ENCODE peak calls at places on chromosomes 3 and 15, in six cellular contexts. One of them, this sample, is unnamed.

GRCh38 chr3:30768703-30769550 is 125.5 kb downstream of the GADL1 start:
- DNase-seq in SK-N-SH: peak; percentile 49
- DNase-seq in K562: peak; percentile 34
- DNase-seq in endothelial cell of umbilical vein: peak; percentile 70
- DNase-seq in HCT116: peak; percentile 51
- DNase-seq in H1: peak; percentile 85
- DNase-seq in this sample: no peak

GRCh38 chr3:25338158-25338725 is 89.8 kb upstream of the RARB start:
- DNase-seq in SK-N-SH: peak; percentile 46
- DNase-seq in K562: no peak
- DNase-seq in endothelial cell of umbilical vein: no peak
- DNase-seq in HCT116: no peak
- DNase-seq in H1: no peak
- DNase-seq in this sample: no peak

GRCh38 chr3:177889158-177889557 is 647.1 kb upstream of the KCNMB2 start:
- DNase-seq in SK-N-SH: no peak
- DNase-seq in K562: no peak
- DNase-seq in endothelial cell of umbilical vein: no peak
- DNase-seq in HCT116: no peak
- DNase-seq in H1: no peak
- DNase-seq in this sample: no peak

GRCh38 chr3:38000965-38001455 is 10.4 kb downstream of the VILL start:
- DNase-seq in SK-N-SH: no peak
- DNase-seq in K562: no peak
- DNase-seq in endothelial cell of umbilical vein: no peak
- DNase-seq in HCT116: no peak
- DNase-seq in H1: no peak
- DNase-seq in this sample: no peak

GRCh38 chr3:37510749-37511148 is 336.4 kb upstream of the LRRFIP2 start:
- DNase-seq in SK-N-SH: no peak
- DNase-seq in K562: no peak
- DNase-seq in endothelial cell of umbilical vein: no peak
- DNase-seq in HCT116: no peak
- DNase-seq in H1: no peak
- DNase-seq in this sample: no peak

GRCh38 chr15:92693922-92694331 is 38.4 kb upstream of the FAM174B start:
- DNase-seq in SK-N-SH: peak; percentile 55
- DNase-seq in K562: peak; percentile 63
- DNase-seq in endothelial cell of umbilical vein: peak; percentile 69
- DNase-seq in HCT116: peak; percentile 34
- DNase-seq in H1: peak; percentile 80
- DNase-seq in this sample: no peak

GRCh38 chr15:72398189-72398588 is at the start of gene TMEM202:
- DNase-seq in SK-N-SH: no peak
- DNase-seq in K562: no peak
- DNase-seq in endothelial cell of umbilical vein: no peak
- DNase-seq in HCT116: no peak
- DNase-seq in H1: no peak
- DNase-seq in this sample: no peak

GRCh38 chr3:158711886-158712285 is 20.4 kb downstream of the RARRES1 start:
- DNase-seq in SK-N-SH: no peak
- DNase-seq in K562: no peak
- DNase-seq in endothelial cell of umbilical vein: peak; percentile 58
- DNase-seq in HCT116: no peak
- DNase-seq in H1: no peak
- DNase-seq in this sample: no peak

GRCh38 chr3:139934557-139935070 is 371 bp upstream of the CLSTN2 start:
- DNase-seq in SK-N-SH: peak; percentile 89
- DNase-seq in K562: no peak
- DNase-seq in endothelial cell of umbilical vein: no peak
- DNase-seq in HCT116: no peak
- DNase-seq in H1: peak; percentile 87
- DNase-seq in this sample: no peak

GRCh38 chr3:24400015-24400414 is 94.6 kb downstream of the THRB start:
- DNase-seq in SK-N-SH: no peak
- DNase-seq in K562: no peak
- DNase-seq in endothelial cell of umbilical vein: no peak
- DNase-seq in HCT116: no peak
- DNase-seq in H1: no peak
- DNase-seq in this sample: no peak

GRCh38 chr15:73822998-73823397 is 50.4 kb upstream of the TBC1D21 start:
- DNase-seq in SK-N-SH: no peak
- DNase-seq in K562: no peak
- DNase-seq in endothelial cell of umbilical vein: peak; percentile 10
- DNase-seq in HCT116: no peak
- DNase-seq in H1: no peak
- DNase-seq in this sample: no peak

GRCh38 chr3:184003187-184003967 is 14.3 kb downstream of the ABCC5 start:
- DNase-seq in SK-N-SH: no peak
- DNase-seq in K562: no peak
- DNase-seq in endothelial cell of umbilical vein: peak; percentile 66
- DNase-seq in HCT116: no peak
- DNase-seq in H1: no peak
- DNase-seq in this sample: no peak

GRCh38 chr3:170835346-170835745 is 34.6 kb downstream of the RPL22L1 start:
- DNase-seq in SK-N-SH: peak; percentile 61
- DNase-seq in K562: no peak
- DNase-seq in endothelial cell of umbilical vein: no peak
- DNase-seq in HCT116: no peak
- DNase-seq in H1: no peak
- DNase-seq in this sample: no peak

GRCh38 chr3:197478746-197479668 is 76.8 kb downstream of the BDH1 start:
- DNase-seq in SK-N-SH: no peak
- DNase-seq in K562: no peak
- DNase-seq in endothelial cell of umbilical vein: no peak
- DNase-seq in HCT116: no peak
- DNase-seq in H1: no peak
- DNase-seq in this sample: no peak

GRCh38 chr15:44370830-44371229 is 56.6 kb upstream of the CTDSPL2 start:
- DNase-seq in SK-N-SH: no peak
- DNase-seq in K562: no peak
- DNase-seq in endothelial cell of umbilical vein: no peak
- DNase-seq in HCT116: no peak
- DNase-seq in H1: no peak
- DNase-seq in this sample: peak; percentile 3

GRCh38 chr3:42451116-42451515 is 40.7 kb upstream of the LYZL4 start:
- DNase-seq in SK-N-SH: no peak
- DNase-seq in K562: no peak
- DNase-seq in endothelial cell of umbilical vein: no peak
- DNase-seq in HCT116: no peak
- DNase-seq in H1: no peak
- DNase-seq in this sample: no peak

GRCh38 chr3:104763007-104763406 is 603.7 kb upstream of the ALCAM start:
- DNase-seq in SK-N-SH: no peak
- DNase-seq in K562: no peak
- DNase-seq in endothelial cell of umbilical vein: peak; percentile 61
- DNase-seq in HCT116: no peak
- DNase-seq in H1: no peak
- DNase-seq in this sample: no peak

GRCh38 chr3:154758109-154758868 is 321.8 kb upstream of the MME start:
- DNase-seq in SK-N-SH: peak; percentile 19
- DNase-seq in K562: no peak
- DNase-seq in endothelial cell of umbilical vein: peak; percentile 11
- DNase-seq in HCT116: no peak
- DNase-seq in H1: no peak
- DNase-seq in this sample: no peak

GRCh38 chr3:185685231-185686035 is 99.3 kb downstream of the SENP2 start:
- DNase-seq in SK-N-SH: no peak
- DNase-seq in K562: no peak
- DNase-seq in endothelial cell of umbilical vein: no peak
- DNase-seq in HCT116: no peak
- DNase-seq in H1: no peak
- DNase-seq in this sample: no peak

GRCh38 chr3:37862712-37863551 is 1.3 kb downstream of the CTDSPL start:
- DNase-seq in SK-N-SH: no peak
- DNase-seq in K562: no peak
- DNase-seq in endothelial cell of umbilical vein: peak; percentile 46
- DNase-seq in HCT116: no peak
- DNase-seq in H1: peak; percentile 49
- DNase-seq in this sample: no peak

GRCh38 chr3:196323016-196323415 is 5.0 kb upstream of the DYNLT2B start:
- DNase-seq in SK-N-SH: no peak
- DNase-seq in K562: no peak
- DNase-seq in endothelial cell of umbilical vein: no peak
- DNase-seq in HCT116: no peak
- DNase-seq in H1: no peak
- DNase-seq in this sample: no peak

GRCh38 chr3:13824521-13825316 is 55.2 kb downstream of the WNT7A start:
- DNase-seq in SK-N-SH: no peak
- DNase-seq in K562: no peak
- DNase-seq in endothelial cell of umbilical vein: no peak
- DNase-seq in HCT116: no peak
- DNase-seq in H1: no peak
- DNase-seq in this sample: no peak

GRCh38 chr3:157160652-157161480 is 919 bp upstream of the CCNL1 start:
- DNase-seq in SK-N-SH: peak; percentile 73
- DNase-seq in K562: peak; percentile 52
- DNase-seq in endothelial cell of umbilical vein: peak; percentile 93
- DNase-seq in HCT116: peak; percentile 53
- DNase-seq in H1: no peak
- DNase-seq in this sample: no peak
- TF ChIP-seq POLR2AphosphoS5 in SK-N-SH: no peak
- TF ChIP-seq POLR2AphosphoS5 in K562: no peak
- TF ChIP-seq POLR2AphosphoS5 in endothelial cell of umbilical vein: no peak
- TF ChIP-seq POLR2AphosphoS5 in HCT116: no peak
- TF ChIP-seq POLR2AphosphoS5 in H1: no peak
- TF ChIP-seq POLR2AphosphoS5 in this sample: no peak

GRCh38 chr15:90053685-90054466 is 48.4 kb downstream of the IDH2 start:
- DNase-seq in SK-N-SH: no peak
- DNase-seq in K562: no peak
- DNase-seq in endothelial cell of umbilical vein: no peak
- DNase-seq in HCT116: no peak
- DNase-seq in H1: no peak
- DNase-seq in this sample: no peak
- H3K9ac ChIP-seq in SK-N-SH: no peak overlapping the region
- H3K9ac ChIP-seq in K562: no peak overlapping the region
- H3K9ac ChIP-seq in endothelial cell of umbilical vein: no peak overlapping the region
- H3K9ac ChIP-seq in HCT116: no peak overlapping the region
- H3K9ac ChIP-seq in H1: no peak overlapping the region
- H3K9ac ChIP-seq in this sample: no peak overlapping the region

GRCh38 chr15:39216816-39217215 is 364.1 kb upstream of the THBS1 start:
- DNase-seq in SK-N-SH: no peak
- DNase-seq in K562: no peak
- DNase-seq in endothelial cell of umbilical vein: no peak
- DNase-seq in HCT116: no peak
- DNase-seq in H1: no peak
- DNase-seq in this sample: no peak
- TF ChIP-seq POLR2AphosphoS5 in SK-N-SH: no peak
- TF ChIP-seq POLR2AphosphoS5 in K562: no peak
- TF ChIP-seq POLR2AphosphoS5 in endothelial cell of umbilical vein: no peak
- TF ChIP-seq POLR2AphosphoS5 in HCT116: no peak
- TF ChIP-seq POLR2AphosphoS5 in H1: no peak
- TF ChIP-seq POLR2AphosphoS5 in this sample: no peak

GRCh38 chr3:149375164-149375823 is 2.2 kb downstream of the TM4SF1 start:
- DNase-seq in SK-N-SH: no peak
- DNase-seq in K562: no peak
- DNase-seq in endothelial cell of umbilical vein: peak; percentile 72
- DNase-seq in HCT116: no peak
- DNase-seq in H1: no peak
- DNase-seq in this sample: no peak
- H3K9ac ChIP-seq in SK-N-SH: peak overlapping the region; percentile 81
- H3K9ac ChIP-seq in K562: no peak overlapping the region
- H3K9ac ChIP-seq in endothelial cell of umbilical vein: peak overlapping the region; percentile 97
- H3K9ac ChIP-seq in HCT116: no peak overlapping the region
- H3K9ac ChIP-seq in H1: no peak overlapping the region
- H3K9ac ChIP-seq in this sample: no peak overlapping the region

GRCh38 chr3:73729969-73730440 is 105.3 kb upstream of the PDZRN3 start:
- DNase-seq in SK-N-SH: no peak
- DNase-seq in K562: no peak
- DNase-seq in endothelial cell of umbilical vein: no peak
- DNase-seq in HCT116: no peak
- DNase-seq in H1: no peak
- DNase-seq in this sample: no peak
- TF ChIP-seq POLR2AphosphoS5 in SK-N-SH: no peak
- TF ChIP-seq POLR2AphosphoS5 in K562: no peak
- TF ChIP-seq POLR2AphosphoS5 in endothelial cell of umbilical vein: no peak
- TF ChIP-seq POLR2AphosphoS5 in HCT116: no peak
- TF ChIP-seq POLR2AphosphoS5 in H1: no peak
- TF ChIP-seq POLR2AphosphoS5 in this sample: no peak

DNA sequence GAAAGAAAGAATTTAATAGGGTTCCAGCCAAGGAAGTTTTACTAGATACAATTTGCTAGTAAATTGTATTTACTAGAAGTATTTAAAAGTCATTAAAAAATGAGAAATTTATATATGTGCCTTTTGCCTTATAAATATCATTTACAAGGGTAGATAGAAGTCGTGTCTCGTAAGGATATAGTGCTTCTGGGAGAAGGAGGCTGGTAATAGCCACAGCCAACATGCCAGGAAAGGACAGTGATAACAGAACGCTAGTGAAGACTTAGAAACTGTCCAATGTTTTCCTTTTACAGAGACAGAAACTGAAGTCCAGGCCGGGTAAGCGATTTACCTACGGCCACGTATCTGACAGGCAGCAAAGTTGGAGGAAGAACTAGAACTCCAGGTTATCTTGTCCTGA is 113.5 kb upstream of the LRRN1 start:
- DNase-seq in SK-N-SH: no peak
- DNase-seq in K562: no peak
- DNase-seq in endothelial cell of umbilical vein: no peak
- DNase-seq in HCT116: no peak
- DNase-seq in H1: no peak
- DNase-seq in this sample: no peak
- H3K9ac ChIP-seq in SK-N-SH: no peak overlapping the region
- H3K9ac ChIP-seq in K562: no peak overlapping the region
- H3K9ac ChIP-seq in endothelial cell of umbilical vein: no peak overlapping the region
- H3K9ac ChIP-seq in HCT116: no peak overlapping the region
- H3K9ac ChIP-seq in H1: no peak overlapping the region
- H3K9ac ChIP-seq in this sample: no peak overlapping the region

GRCh38 chr3:187046033-187046432 is 93.3 kb downstream of the RPL39L start:
- DNase-seq in SK-N-SH: no peak
- DNase-seq in K562: no peak
- DNase-seq in endothelial cell of umbilical vein: no peak
- DNase-seq in HCT116: no peak
- DNase-seq in H1: no peak
- DNase-seq in this sample: no peak
- TF ChIP-seq POLR2AphosphoS5 in SK-N-SH: no peak
- TF ChIP-seq POLR2AphosphoS5 in K562: no peak
- TF ChIP-seq POLR2AphosphoS5 in endothelial cell of umbilical vein: no peak
- TF ChIP-seq POLR2AphosphoS5 in HCT116: no peak
- TF ChIP-seq POLR2AphosphoS5 in H1: no peak
- TF ChIP-seq POLR2AphosphoS5 in this sample: no peak

This sample was measured in GM12878.